ENCODE peak calls at places on chromosomes 5 and 9, in six cellular contexts. I, C, G, Q, U and S are unnamed samples.

GRCh38 chr9:77881111-77881510 is 150.5 kb downstream of the GNAQ start:
- DNase-seq in I (no peak), C (no peak), G (no peak), Q (no peak), U (no peak), S (no peak)

GRCh38 chr5:181248277-181248676 is 4.6 kb upstream of the RACK1 start:
- DNase-seq in I (no peak), C (no peak), G (no peak), Q (peak; percentile 48), U (no peak), S (no peak)

GRCh38 chr5:65190328-65191053 is 291.2 kb downstream of the ADAMTS6 start:
- DNase-seq in I (no peak), C (no peak), G (peak; percentile 17), Q (no peak), U (no peak), S (no peak)

GRCh38 chr5:102682102-102682647 is 72.9 kb upstream of the PAM start:
- DNase-seq in I (no peak), C (no peak), G (no peak), Q (no peak), U (no peak), S (no peak)

GRCh38 chr5:84274585-84275468 is 109.9 kb downstream of the EDIL3 start:
- DNase-seq in I (peak; percentile 9), C (no peak), G (no peak), Q (peak; percentile 2), U (peak; percentile 64), S (no peak)

GRCh38 chr5:17081142-17081541 is 136.3 kb upstream of the BASP1 start:
- DNase-seq in I (no peak), C (no peak), G (no peak), Q (no peak), U (no peak), S (no peak)

GRCh38 chr5:16899171-16899570 is 36.9 kb downstream of the MYO10 start:
- DNase-seq in I (no peak), C (no peak), G (no peak), Q (no peak), U (no peak), S (no peak)

GRCh38 chr9:110156902-110157301 is 51.1 kb downstream of the C9orf152 start:
- DNase-seq in I (no peak), C (no peak), G (no peak), Q (no peak), U (no peak), S (no peak)

GRCh38 chr9:19192213-19193028 is 38.1 kb upstream of the DENND4C start:
- DNase-seq in I (no peak), C (no peak), G (no peak), Q (no peak), U (no peak), S (no peak)

GRCh38 chr5:68522863-68523262 is 307.3 kb downstream of the PIK3R1 start:
- DNase-seq in I (no peak), C (no peak), G (no peak), Q (no peak), U (no peak), S (no peak)

GRCh38 chr9:107638922-107639321 is 149.4 kb upstream of the KLF4 start:
- DNase-seq in I (no peak), C (no peak), G (no peak), Q (no peak), U (no peak), S (no peak)

GRCh38 chr5:76576468-76576867 is 46.7 kb downstream of the F2RL2 start:
- DNase-seq in I (no peak), C (no peak), G (no peak), Q (no peak), U (no peak), S (no peak)

GRCh38 chr9:5832543-5833529 is at the start of gene ERMP1:
- DNase-seq in I (peak; percentile 71), C (peak; percentile 71), G (no peak), Q (peak; percentile 85), U (peak; percentile 96), S (peak; percentile 75)

GRCh38 chr5:54651482-54652076 is 134.0 kb downstream of the SNX18 start:
- DNase-seq in I (no peak), C (no peak), G (no peak), Q (no peak), U (no peak), S (no peak)

GRCh38 chr5:37071901-37072581 is 177.1 kb downstream of the CPLANE1 start:
- DNase-seq in I (peak; percentile 61), C (no peak), G (no peak), Q (no peak), U (no peak), S (no peak)

GRCh38 chr9:4126996-4127395 is 172.9 kb downstream of the GLIS3 start:
- DNase-seq in I (no peak), C (no peak), G (no peak), Q (no peak), U (no peak), S (no peak)

GRCh38 chr9:74497750-74498615 is 848 bp downstream of the RORB start:
- DNase-seq in I (no peak), C (no peak), G (no peak), Q (no peak), U (peak; percentile 79), S (peak; percentile 25)

GRCh38 chr5:107504424-107504823 is 166.3 kb downstream of the EFNA5 start:
- DNase-seq in I (no peak), C (no peak), G (no peak), Q (no peak), U (no peak), S (no peak)

GRCh38 chr9:23783509-23783908 is 42.5 kb downstream of the ELAVL2 start:
- DNase-seq in I (no peak), C (no peak), G (peak; percentile 9), Q (no peak), U (no peak), S (no peak)

GRCh38 chr5:119743927-119744326 is 114.6 kb downstream of the FAM170A start:
- DNase-seq in I (peak; percentile 33), C (no peak), G (peak; percentile 48), Q (peak; percentile 69), U (no peak), S (peak; percentile 21)

GRCh38 chr5:168324864-168325615 is 33.6 kb downstream of the WWC1 start:
- DNase-seq in I (peak; percentile 10), C (no peak), G (no peak), Q (no peak), U (no peak), S (no peak)

GRCh38 chr5:31921852-31922305 is 252.2 kb downstream of the GOLPH3 start:
- DNase-seq in I (no peak), C (no peak), G (no peak), Q (no peak), U (no peak), S (no peak)

GRCh38 chr5:136064510-136064909 is 35.7 kb downstream of the TGFBI start:
- DNase-seq in I (no peak), C (no peak), G (no peak), Q (peak; percentile 38), U (no peak), S (no peak)

GRCh38 chr5:38515648-38516047 is 40.8 kb downstream of the LIFR start:
- DNase-seq in I (peak; percentile 17), C (no peak), G (no peak), Q (peak; percentile 6), U (no peak), S (no peak)

GRCh38 chr9:86891091-86891490 is 56.2 kb downstream of the GAS1 start:
- DNase-seq in I (no peak), C (no peak), G (no peak), Q (no peak), U (no peak), S (no peak)
- TF ChIP-seq TAF1 in I (no peak), C (no peak), G (no peak), Q (no peak), U (no peak), S (no peak)

GRCh38 chr9:136885950-136886578 is at the start of gene TRAF2:
- DNase-seq in I (peak; percentile 94), C (peak; percentile 100), G (peak; percentile 98), Q (peak; percentile 100), U (peak; percentile 99), S (peak; percentile 100)
- TF ChIP-seq POLR2A in I (peak; percentile 91), C (peak; percentile 92), G (peak; percentile 90), Q (peak; percentile 89), U (peak; percentile 66), S (peak; percentile 83)

DNA sequence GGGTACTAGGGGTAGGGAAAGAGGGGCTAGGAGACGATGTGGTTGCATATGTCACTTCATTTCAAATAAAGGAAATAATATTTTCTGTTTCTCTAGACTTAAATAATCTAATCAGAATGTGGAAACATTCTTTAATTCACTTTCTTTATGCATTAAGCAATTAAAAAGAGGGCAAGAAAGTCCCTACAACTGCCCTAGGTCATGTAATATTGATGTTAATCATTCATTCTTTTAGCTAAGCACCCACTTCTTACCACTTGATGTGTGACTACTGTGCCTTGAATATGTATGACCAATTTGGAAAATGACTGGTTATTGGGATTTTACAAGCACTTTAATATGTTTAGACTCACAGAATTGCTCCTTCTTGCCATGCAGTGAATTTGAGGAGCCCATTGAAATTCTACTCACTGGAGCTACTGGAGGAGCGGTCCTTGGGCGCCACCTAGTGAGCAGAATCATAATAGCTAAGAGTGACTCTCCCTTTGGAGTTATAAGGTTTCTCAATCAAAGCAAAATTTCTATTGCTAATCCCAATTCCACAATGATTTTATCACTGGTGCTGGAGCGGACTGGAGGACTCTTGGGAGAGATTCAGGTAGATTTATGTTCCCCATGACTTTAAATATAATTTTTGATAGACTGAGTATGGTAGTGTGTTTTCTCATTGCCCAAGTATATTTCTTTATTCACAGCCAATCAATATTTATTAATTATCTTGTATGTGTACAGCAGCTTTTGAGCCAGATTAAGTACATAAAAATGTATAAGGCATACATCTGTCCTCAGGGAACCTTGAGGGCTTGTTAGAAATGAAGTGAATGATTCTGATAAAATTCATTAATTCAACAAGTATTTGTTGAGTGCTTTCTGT is 225.1 kb downstream of the ADGRV1 start:
- DNase-seq in I (peak; percentile 44), C (no peak), G (peak; percentile 25), Q (peak; percentile 81), U (peak; percentile 92), S (peak; percentile 15)
- TF ChIP-seq TAF1 in I (no peak), C (no peak), G (no peak), Q (no peak), U (no peak), S (no peak)

GRCh38 chr5:178590141-178590923 is at the start of gene COL23A1:
- DNase-seq in I (no peak), C (no peak), G (no peak), Q (peak; percentile 74), U (peak; percentile 83), S (peak; percentile 48)

GRCh38 chr5:178588769-178589168 is 1.4 kb downstream of the COL23A1 start:
- DNase-seq in I (no peak), C (no peak), G (no peak), Q (no peak), U (peak; percentile 50), S (no peak)

GRCh38 chr5:178589180-178590140 is 733 bp downstream of the COL23A1 start:
- DNase-seq in I (no peak), C (no peak), G (no peak), Q (peak; percentile 41), U (peak; percentile 58), S (peak; percentile 43)

GRCh38 chr5:178587793-178588611 is 2.2 kb downstream of the COL23A1 start:
- DNase-seq in I (no peak), C (no peak), G (no peak), Q (no peak), U (no peak), S (no peak)

DNA sequence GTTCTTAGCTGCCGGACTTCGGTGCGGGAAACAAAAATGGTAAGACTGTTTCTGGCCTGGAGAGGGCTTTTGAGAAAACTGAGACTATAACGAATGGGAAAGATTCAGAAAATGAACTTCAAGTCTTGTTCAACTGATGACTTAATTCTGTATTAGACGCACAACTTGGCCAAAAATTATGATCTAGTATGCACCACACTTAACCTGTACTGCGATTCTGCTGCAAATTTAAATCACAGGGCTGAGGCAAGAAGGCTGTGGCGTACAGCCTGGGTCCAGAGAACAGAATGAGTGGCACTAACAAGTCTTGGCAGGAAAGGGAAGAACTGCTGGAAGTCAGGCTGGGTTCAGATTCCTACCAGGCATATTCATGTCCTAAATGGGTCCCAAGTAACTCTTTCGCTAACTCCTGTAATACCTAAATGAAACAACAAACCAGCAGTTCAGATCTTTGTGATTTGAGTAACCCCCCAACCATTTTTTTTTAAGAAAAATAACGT is 781 bp upstream of the COL23A1 start:
- DNase-seq in I (no peak), C (no peak), G (no peak), Q (no peak), U (no peak), S (no peak)
- TF ChIP-seq POLR2A in I (no peak), C (no peak), G (no peak), Q (no peak), U (no peak), S (no peak)